ENCODE peak calls at places on chromosomes 16 and 17, in ten cellular contexts. U is ovary, M is A549, X is suprapubic skin, K is stomach, Z is transverse colon, F is sigmoid colon, I is tibial nerve, O is HepG2, G is upper lobe of left lung. N is an unnamed sample.

GRCh38 chr16:66382171-66382965 is 15.9 kb downstream of the CDH5 start:
- DNase-seq in U (no peak), M (peak; percentile 74), X (no peak), K (no peak), Z (no peak), F (peak; percentile 50), I (no peak), O (no peak), G (no peak), N (no peak)

GRCh38 chr16:85515830-85516397 is 97.2 kb upstream of the GSE1 start:
- DNase-seq in U (no peak), M (no peak), X (no peak), K (peak; percentile 69), Z (no peak), F (peak; percentile 68), I (no peak), O (peak; percentile 97), G (no peak), N (no peak)

GRCh38 chr17:32621612-32622312 is 135.0 kb downstream of the CDK5R1 start:
- DNase-seq in U (no peak), M (no peak), X (no peak), K (no peak), Z (no peak), F (no peak), I (no peak), O (no peak), G (no peak), N (no peak)

GRCh38 chr17:55265434-55266021 is 768 bp downstream of the HLF start:
- DNase-seq in U (no peak), M (no peak), X (no peak), K (no peak), Z (no peak), F (peak; percentile 78), I (no peak), O (no peak), G (peak; percentile 87), N (no peak)

GRCh38 chr16:1152651-1153259 is at the start of gene CACNA1H:
- DNase-seq in U (peak; percentile 79), M (no peak), X (no peak), K (no peak), Z (no peak), F (no peak), I (no peak), O (no peak), G (peak; percentile 89), N (no peak)

GRCh38 chr16:55706739-55707487 is 51.1 kb downstream of the SLC6A2 start:
- DNase-seq in U (no peak), M (no peak), X (no peak), K (no peak), Z (no peak), F (no peak), I (no peak), O (no peak), G (no peak), N (no peak)

GRCh38 chr17:9104370-9105041 is 83.2 kb downstream of the NTN1 start:
- DNase-seq in U (no peak), M (no peak), X (no peak), K (no peak), Z (no peak), F (no peak), I (no peak), O (no peak), G (no peak), N (no peak)

GRCh38 chr16:68264128-68265077 is at the start of gene SLC7A6:
- DNase-seq in U (peak; percentile 55), M (peak; percentile 84), X (peak; percentile 88), K (peak; percentile 79), Z (peak; percentile 82), F (peak; percentile 85), I (peak; percentile 62), O (peak; percentile 60), G (peak; percentile 97), N (peak; percentile 93)

GRCh38 chr17:49457564-49458535 is 37.2 kb upstream of the NGFR start:
- DNase-seq in U (no peak), M (no peak), X (no peak), K (no peak), Z (no peak), F (no peak), I (no peak), O (no peak), G (no peak), N (no peak)

DNA sequence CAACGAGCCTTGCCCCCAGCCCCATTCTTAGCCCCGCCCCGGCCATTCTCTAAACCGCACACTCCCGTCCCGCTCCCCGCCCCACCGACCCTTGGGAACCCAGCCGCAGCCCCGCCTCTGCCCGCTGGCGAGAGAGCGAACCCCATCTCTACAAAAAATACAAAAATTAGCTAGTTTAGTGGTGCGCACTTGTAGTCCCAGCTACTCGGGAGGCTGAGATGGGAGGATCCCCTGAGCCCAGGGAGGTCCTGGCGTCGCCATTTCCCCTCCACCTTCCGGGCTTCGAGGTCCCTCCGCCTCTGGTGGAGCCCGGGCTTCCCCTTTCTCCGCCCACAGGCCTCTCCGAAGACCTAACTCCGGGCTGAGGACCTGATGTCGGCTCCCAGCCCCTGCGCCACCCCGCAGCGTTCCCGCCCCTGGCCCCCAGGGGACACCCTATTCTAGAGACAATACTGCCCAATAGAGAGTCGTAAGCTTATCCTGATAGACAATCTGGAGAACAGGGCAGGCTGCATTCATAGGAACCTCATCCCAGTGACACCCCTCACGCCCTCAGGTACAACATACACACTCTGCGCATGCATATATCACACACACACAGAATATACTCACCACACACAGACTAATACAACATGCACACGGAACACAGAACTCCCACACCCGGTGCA is 483 bp upstream of the PROCA1 start:
- DNase-seq in U (no peak), M (no peak), X (no peak), K (no peak), Z (peak; percentile 56), F (no peak), I (peak; percentile 24), O (no peak), G (peak; percentile 89), N (no peak)
- TF ChIP-seq CTCF in U (no peak), M (no peak), X (no peak), K (no peak), Z (no peak), F (no peak), I (no peak), O (no peak), G (no peak), N (no peak)

GRCh38 chr17:28317965-28318758 is 838 bp upstream of the TMEM97 start:
- DNase-seq in U (no peak), M (no peak), X (no peak), K (no peak), Z (no peak), F (no peak), I (no peak), O (no peak), G (peak; percentile 83), N (no peak)
- TF ChIP-seq POLR2A in U (no peak), M (no peak), X (no peak), K (no peak), Z (no peak), F (no peak), I (no peak), O (no peak), G (no peak), N (no peak)

GRCh38 chr16:47230296-47230695 is 86.6 kb upstream of the NETO2 start:
- DNase-seq in U (no peak), M (no peak), X (no peak), K (no peak), Z (no peak), F (no peak), I (no peak), O (no peak), G (no peak), N (no peak)

GRCh38 chr16:47228241-47228640 is 84.5 kb upstream of the NETO2 start:
- DNase-seq in U (no peak), M (no peak), X (no peak), K (no peak), Z (no peak), F (no peak), I (no peak), O (no peak), G (peak; percentile 36), N (no peak)

GRCh38 chr16:47229651-47230050 is 85.9 kb upstream of the NETO2 start:
- DNase-seq in U (no peak), M (no peak), X (no peak), K (no peak), Z (no peak), F (no peak), I (no peak), O (no peak), G (no peak), N (no peak)

DNA sequence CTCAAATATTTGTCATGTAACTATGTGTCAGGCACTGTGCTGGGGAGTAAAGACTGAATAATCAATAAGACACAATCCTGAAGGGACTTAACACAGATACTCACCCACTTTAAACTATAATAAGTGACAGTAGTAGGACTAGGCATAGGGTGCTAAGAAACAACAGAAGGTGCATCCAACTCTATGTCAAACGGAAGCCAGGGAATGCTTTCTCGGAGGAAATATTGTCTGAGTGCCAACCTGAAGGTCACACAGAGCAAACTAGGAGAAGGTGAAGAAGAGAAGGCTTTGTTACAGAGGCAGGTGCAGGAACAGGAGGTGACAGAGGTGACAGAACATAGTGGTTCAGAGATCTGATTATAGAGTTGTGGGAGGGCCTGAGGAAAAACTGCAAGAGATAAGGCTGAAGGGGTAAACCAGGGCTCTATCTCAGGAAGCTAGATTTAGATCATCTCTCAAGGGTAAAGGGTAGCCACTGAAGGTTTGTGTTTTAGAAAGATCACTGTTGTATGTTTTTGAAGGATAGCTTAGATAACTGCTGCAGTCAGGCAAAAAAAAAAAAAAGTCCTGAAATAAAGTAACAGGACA is 85.4 kb upstream of the NETO2 start:
- DNase-seq in U (no peak), M (no peak), X (no peak), K (no peak), Z (no peak), F (no peak), I (no peak), O (no peak), G (no peak), N (no peak)
- TF ChIP-seq EP300 in U (no peak), M (no peak), X (no peak), K (no peak), Z (no peak), F (no peak), I (no peak), O (no peak), G (no peak), N (no peak)

GRCh38 chr16:13436641-13437423 is 483.1 kb upstream of the ERCC4 start:
- DNase-seq in U (no peak), M (peak; percentile 9), X (no peak), K (no peak), Z (no peak), F (no peak), I (no peak), O (peak; percentile 66), G (no peak), N (no peak)

GRCh38 chr16:13438064-13438463 is 481.9 kb upstream of the ERCC4 start:
- DNase-seq in U (no peak), M (no peak), X (no peak), K (no peak), Z (no peak), F (no peak), I (no peak), O (no peak), G (no peak), N (no peak)

GRCh38 chr16:13439766-13440165 is 480.2 kb upstream of the ERCC4 start:
- DNase-seq in U (no peak), M (no peak), X (no peak), K (no peak), Z (no peak), F (no peak), I (no peak), O (no peak), G (no peak), N (no peak)

GRCh38 chr16:13435415-13435814 is 484.5 kb upstream of the ERCC4 start:
- DNase-seq in U (no peak), M (no peak), X (no peak), K (no peak), Z (no peak), F (no peak), I (no peak), O (no peak), G (no peak), N (no peak)

GRCh38 chr16:13435873-13436474 is 484.0 kb upstream of the ERCC4 start:
- DNase-seq in U (no peak), M (no peak), X (no peak), K (no peak), Z (no peak), F (no peak), I (no peak), O (no peak), G (no peak), N (no peak)
- TF ChIP-seq CTCF in U (no peak), M (no peak), X (no peak), K (no peak), Z (no peak), F (no peak), I (no peak), O (peak; percentile 27), G (no peak), N (no peak)